ENCODE peak calls at places on chromosomes 7 and 10, in six cellular contexts. E is neuronal stem cell, P is H9, T is H1, R is mesenchymal stem cell, M is trophoblast cell. D is an unnamed sample.

GRCh38 chr10:98172073-98172472 is 37.6 kb downstream of the R3HCC1L start:
- DNase-seq in P (no peak), E (no peak), M (peak), T (no peak), R (no peak), D (no peak)

GRCh38 chr10:63164045-63164722 is 31.1 kb downstream of the NRBF2 start:
- DNase-seq in P (no peak), T (no peak), E (no peak), M (no peak), R (no peak), D (peak)

GRCh38 chr7:123883154-123883553 is 38.2 kb downstream of the HYAL4 start:
- DNase-seq in T (no peak), R (no peak), E (no peak), P (no peak), M (no peak), D (no peak)

GRCh38 chr7:159017741-159018140 is 126.9 kb downstream of the VIPR2 start:
- DNase-seq in E (no peak), P (no peak), M (no peak), T (no peak), R (no peak), D (no peak)

GRCh38 chr10:4281207-4281825 is 496.3 kb upstream of the KLF6 start:
- DNase-seq in P (no peak), R (peak), E (no peak), T (no peak), M (no peak), D (no peak)

GRCh38 chr7:10648289-10648688 is 325.4 kb upstream of the PHF14 start:
- DNase-seq in R (no peak), M (no peak), E (no peak), T (no peak), P (no peak), D (no peak)

GRCh38 chr10:14565199-14565598 is 209.5 kb downstream of the FAM107B start:
- DNase-seq in R (no peak), M (no peak), E (no peak), T (no peak), P (no peak), D (no peak)

GRCh38 chr10:3076138-3076537 is 8.8 kb downstream of the PFKP start:
- DNase-seq in M (no peak), E (no peak), P (no peak), R (no peak), T (no peak), D (no peak)

DNA sequence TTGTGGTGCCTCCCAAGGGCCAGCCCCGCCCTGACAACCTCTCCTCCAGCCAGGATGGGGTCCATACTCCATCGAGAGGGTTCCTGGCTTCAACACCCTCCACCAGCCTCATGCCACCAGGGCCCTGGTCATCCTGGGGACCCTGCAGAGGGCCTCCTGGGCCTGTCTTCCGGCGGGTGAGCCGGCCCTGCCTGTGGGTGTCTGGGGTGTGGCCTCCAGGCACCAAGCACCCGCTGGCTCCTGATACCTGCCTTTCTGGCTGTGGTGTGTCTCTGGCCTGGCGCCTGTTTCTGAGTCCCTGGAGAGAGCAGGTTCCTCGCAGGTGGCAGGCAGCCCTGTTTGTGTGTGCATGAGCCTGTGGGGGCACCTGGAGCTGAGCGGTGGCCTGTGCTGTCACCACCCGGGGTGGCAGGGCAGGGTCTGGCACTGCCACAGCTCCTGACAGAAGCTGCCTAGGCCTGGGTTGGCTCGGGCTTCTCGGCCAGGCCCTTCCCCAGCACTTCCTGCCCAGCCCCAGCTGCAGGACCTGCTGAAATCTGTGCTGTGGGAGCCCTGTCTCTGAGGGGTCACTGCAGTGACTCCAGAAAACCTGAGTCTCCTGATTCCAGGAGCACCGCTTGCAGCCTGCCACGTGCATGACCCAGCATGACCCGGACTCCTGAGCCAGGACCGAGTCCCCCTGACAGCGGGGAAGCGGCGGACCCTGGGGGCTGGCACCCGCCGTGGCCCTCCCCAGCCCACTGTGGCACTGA is 18.4 kb downstream of the ADAM8 start:
- DNase-seq in P (no peak), E (no peak), T (no peak), M (no peak), R (no peak), D (no peak)
- H3K27ac ChIP-seq in P (no peak), E (no peak), T (no peak), M (no peak), R (peak), D (no peak)

GRCh38 chr10:58555930-58556311 is 43.2 kb downstream of the BICC1 start:
- DNase-seq in R (no peak), T (no peak), E (no peak), P (no peak), M (no peak), D (no peak)

GRCh38 chr10:58556516-58556915 is 43.8 kb downstream of the BICC1 start:
- DNase-seq in T (no peak), E (no peak), R (no peak), M (no peak), P (no peak), D (no peak)

GRCh38 chr10:58554316-58554715 is 41.6 kb downstream of the BICC1 start:
- DNase-seq in P (no peak), E (no peak), T (no peak), R (no peak), M (no peak), D (no peak)

GRCh38 chr10:58557714-58558113 is 45.0 kb downstream of the BICC1 start:
- DNase-seq in P (no peak), T (no peak), M (no peak), R (no peak), E (no peak), D (no peak)

DNA sequence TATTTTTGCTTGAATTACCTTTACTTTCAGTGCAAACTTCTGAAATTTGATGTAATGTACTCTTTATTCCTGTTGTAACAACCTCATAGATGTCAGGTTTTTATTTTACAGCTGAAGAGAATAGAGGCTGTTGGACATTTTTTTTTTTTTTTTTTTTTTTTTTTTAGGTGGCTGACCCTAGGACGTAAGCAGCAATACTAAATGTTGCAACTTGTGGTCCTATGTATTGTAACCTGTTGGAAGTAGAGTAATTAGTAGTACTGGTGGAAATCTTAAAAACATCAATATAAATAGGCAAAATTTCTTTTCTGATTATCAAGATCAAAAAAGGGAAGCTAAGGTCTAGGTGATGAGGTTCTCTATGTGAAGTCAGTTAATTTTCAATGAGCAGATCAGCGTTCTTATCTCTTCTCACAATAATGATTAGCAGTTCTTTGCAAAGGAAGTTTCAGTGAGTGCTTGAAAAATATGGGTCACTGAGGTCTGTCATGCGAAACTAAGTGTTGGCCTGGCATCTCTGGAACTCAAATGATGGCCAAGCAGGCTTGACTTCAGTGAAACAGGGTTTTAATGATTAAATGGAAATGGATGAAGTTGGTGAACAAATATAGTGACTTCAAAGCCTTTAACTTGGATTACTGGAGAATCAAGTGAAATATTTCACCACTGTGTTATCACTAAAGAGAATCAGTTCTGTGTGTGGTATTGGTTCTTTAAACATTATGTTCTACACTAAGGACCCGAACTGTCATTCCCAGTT is 42.7 kb downstream of the BICC1 start:
- DNase-seq in R (no peak), M (no peak), E (no peak), P (no peak), T (no peak), D (no peak)
- H3K14ac ChIP-seq in R (no peak), M (no peak), E (no peak), P (no peak), T (no peak), D (no peak)

GRCh38 chr7:47407821-47408674 is 173.9 kb downstream of the TNS3 start:
- DNase-seq in T (no peak), R (no peak), M (no peak), P (no peak), E (no peak), D (no peak)
- H3K27ac ChIP-seq in T (no peak), R (no peak), M (no peak), P (no peak), E (no peak), D (no peak)

DNA sequence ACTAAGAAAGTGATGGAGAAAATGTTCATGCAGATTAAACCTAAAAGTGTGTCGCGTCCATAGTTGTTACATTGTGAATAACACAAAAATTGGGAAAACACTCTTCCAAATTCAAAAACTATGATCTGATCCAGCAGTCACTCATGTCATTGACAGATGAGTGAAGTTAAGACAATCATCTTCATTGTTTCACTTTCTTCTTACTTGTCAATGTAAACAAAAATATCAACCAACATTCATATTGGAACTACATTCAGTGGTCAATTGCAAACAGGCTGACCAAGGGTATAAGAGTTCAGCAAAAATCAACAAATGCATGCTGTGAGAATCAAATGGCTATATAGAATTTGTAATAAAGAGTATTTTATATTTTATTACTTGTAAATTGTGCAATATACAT is 1.8 kb downstream of the FRMPD2 start:
- DNase-seq in R (no peak), P (no peak), E (no peak), M (no peak), T (no peak), D (no peak)
- H3K14ac ChIP-seq in R (no peak), P (no peak), E (no peak), M (no peak), T (no peak), D (no peak)

GRCh38 chr10:10293431-10293830 is 724.2 kb upstream of the CELF2 start:
- DNase-seq in M (no peak), R (no peak), P (peak), T (peak), E (peak), D (no peak)
- H3K27ac ChIP-seq in M (no peak), R (no peak), P (no peak), T (no peak), E (peak), D (no peak)

GRCh38 chr10:81847675-81848074 is 27.3 kb upstream of the NRG3 start:
- DNase-seq in P (peak), R (no peak), E (no peak), T (no peak), M (no peak), D (no peak)
- H3K14ac ChIP-seq in P (no peak), R (no peak), E (no peak), T (no peak), M (no peak), D (no peak)

GRCh38 chr10:117969592-117969991 is 77.1 kb downstream of the RAB11FIP2 start:
- DNase-seq in T (no peak), R (no peak), M (no peak), E (no peak), P (no peak), D (no peak)
- H3K27ac ChIP-seq in T (no peak), R (no peak), M (no peak), E (no peak), P (no peak), D (no peak)

DNA sequence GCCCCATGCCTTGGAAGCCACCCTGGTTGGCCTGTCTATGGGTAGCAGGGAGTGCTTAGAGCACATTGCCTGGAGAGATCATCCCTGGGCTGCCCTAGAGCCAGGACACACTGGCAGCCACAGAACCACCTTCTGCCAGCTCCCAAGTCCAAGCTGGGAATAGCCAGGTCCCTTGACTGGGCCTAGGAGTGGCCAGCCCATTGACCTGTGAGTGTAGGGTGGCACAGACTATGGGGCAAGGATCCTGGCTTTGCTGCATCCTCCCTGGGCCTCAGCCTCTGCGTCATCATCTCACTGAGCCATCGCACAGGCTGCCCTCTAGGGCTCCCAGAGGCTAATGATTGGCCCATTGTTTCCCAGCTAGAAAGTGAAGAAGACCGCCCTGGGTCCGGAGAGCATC is 7.0 kb downstream of the AQP1 start:
- DNase-seq in T (no peak), M (no peak), R (no peak), P (no peak), E (no peak), D (no peak)
- H3K14ac ChIP-seq in T (no peak), M (no peak), R (no peak), P (no peak), E (no peak), D (no peak)

GRCh38 chr7:96786998-96787395 is 77.4 kb upstream of the SEM1 start:
- DNase-seq in E (no peak), T (no peak), R (no peak), M (no peak), P (peak), D (no peak)
- H3K27ac ChIP-seq in E (no peak), T (no peak), R (no peak), M (peak), P (no peak), D (no peak)